ENCODE peak calls at places on chromosomes 6 and 20, in six cellular contexts. J, D, N, B, K and V are unnamed samples. For H3K27me3, the result is how much of the 10 kb centered on the place peaks cover.

GRCh38 chr20:2298116-2298515 is 2.3 kb downstream of the TGM3 start:
- DNase-seq in K (no peak), N (no peak), D (no peak), B (no peak), J (no peak), V (no peak)

GRCh38 chr6:113763883-113764282 is 93.3 kb upstream of the MARCKS start:
- DNase-seq in J (no peak), K (peak), N (no peak), D (peak), B (no peak), V (peak)

GRCh38 chr6:169618526-169619490 is 83.0 kb downstream of the WDR27 start:
- DNase-seq in J (no peak), B (no peak), D (peak), K (no peak), N (no peak), V (peak)

GRCh38 chr20:46717818-46718541 is 8.5 kb downstream of the SLC2A10 start:
- DNase-seq in B (no peak), J (no peak), N (no peak), K (no peak), D (no peak), V (no peak)

GRCh38 chr20:29119141-29119540 is 2138.3 kb upstream of the DEFB115 start:
- DNase-seq in N (no peak), K (no peak), J (no peak), D (no peak), B (no peak), V (no peak)

GRCh38 chr6:68967549-68968300 is 332.6 kb downstream of the ADGRB3 start:
- DNase-seq in J (peak), B (peak), D (peak), K (peak), N (peak), V (peak)

GRCh38 chr6:149129401-149130077 is 188.0 kb upstream of the TAB2 start:
- DNase-seq in K (no peak), J (no peak), N (no peak), B (no peak), D (peak), V (peak)

GRCh38 chr6:119637768-119638167 is 288.2 kb upstream of the MAN1A1 start:
- DNase-seq in J (no peak), K (no peak), D (no peak), B (no peak), N (no peak), V (no peak)

GRCh38 chr6:126724821-126725220 is 384.9 kb downstream of the CENPW start:
- DNase-seq in D (no peak), B (no peak), J (no peak), N (no peak), K (no peak), V (no peak)

GRCh38 chr6:56729719-56730118 is 87.0 kb upstream of the DST start:
- DNase-seq in J (no peak), K (no peak), N (no peak), B (no peak), D (peak), V (peak)

GRCh38 chr20:20821496-20822260 is 109.2 kb upstream of the RALGAPA2 start:
- DNase-seq in B (no peak), J (peak), D (no peak), N (no peak), K (no peak), V (no peak)

GRCh38 chr6:131717815-131718214 is 7.0 kb upstream of the CTAGE9 start:
- DNase-seq in K (no peak), N (no peak), D (no peak), J (no peak), B (no peak), V (no peak)

GRCh38 chr20:36642136-36642535 is 3.9 kb downstream of the SLA2 start:
- DNase-seq in N (no peak), B (no peak), J (no peak), D (no peak), K (no peak), V (no peak)

GRCh38 chr6:163354085-163354484 is 60.4 kb upstream of the QKI start:
- DNase-seq in J (no peak), D (peak), B (no peak), K (peak), N (no peak), V (peak)

GRCh38 chr20:40009542-40009941 is 679.5 kb downstream of the MAFB start:
- DNase-seq in J (no peak), K (no peak), N (no peak), B (no peak), D (peak), V (peak)

GRCh38 chr20:45358282-45359068 is 4.5 kb upstream of the SYS1 start:
- DNase-seq in K (peak), B (peak), N (peak), J (no peak), D (peak), V (peak)

GRCh38 chr20:49791165-49791564 is 21.5 kb upstream of the SLC9A8 start:
- DNase-seq in B (no peak), N (no peak), D (no peak), K (no peak), J (no peak), V (no peak)

GRCh38 chr20:21100590-21101452 is 5.3 kb downstream of the LINC00237 start:
- DNase-seq in K (no peak), J (peak), N (no peak), B (no peak), D (peak), V (no peak)

GRCh38 chr20:24952376-24953203 is 3.5 kb downstream of the CST7 start:
- DNase-seq in K (no peak), J (peak), D (no peak), N (no peak), B (peak), V (no peak)

GRCh38 chr6:35711731-35712130 is 23.0 kb upstream of the FKBP5 start:
- DNase-seq in K (no peak), B (no peak), J (no peak), N (no peak), D (no peak), V (no peak)

GRCh38 chr6:33197431-33198048 is 2.9 kb downstream of the RXRB start:
- DNase-seq in K (peak), B (peak), N (peak), D (peak), J (peak), V (peak)

GRCh38 chr20:63397155-63397843 is 36.1 kb upstream of the CHRNA4 start:
- DNase-seq in N (no peak), J (no peak), B (no peak), K (no peak), D (no peak), V (no peak)

GRCh38 chr20:3670511-3670910 is 7.3 kb upstream of the GFRA4 start:
- DNase-seq in N (no peak), D (peak), J (peak), K (no peak), B (no peak), V (no peak)

GRCh38 chr6:27679968-27680694 is 207.2 kb upstream of the ZNF184 start:
- DNase-seq in N (no peak), D (no peak), K (no peak), B (no peak), J (no peak), V (no peak)
- H3K27me3 ChIP-seq in N (half or more), D (under half), K (under half), B (half or more), J (under half), V (under half)

GRCh38 chr20:54820392-54820791 is 345.0 kb downstream of the DOK5 start:
- DNase-seq in N (no peak), K (no peak), D (no peak), B (no peak), J (no peak), V (no peak)

GRCh38 chr20:54822407-54822806 is 347.0 kb downstream of the DOK5 start:
- DNase-seq in B (no peak), D (no peak), K (no peak), J (no peak), N (no peak), V (peak)
- H3K27me3 ChIP-seq in B (under half), D (under half), K (under half), J (under half), N (under half), V (under half)

DNA sequence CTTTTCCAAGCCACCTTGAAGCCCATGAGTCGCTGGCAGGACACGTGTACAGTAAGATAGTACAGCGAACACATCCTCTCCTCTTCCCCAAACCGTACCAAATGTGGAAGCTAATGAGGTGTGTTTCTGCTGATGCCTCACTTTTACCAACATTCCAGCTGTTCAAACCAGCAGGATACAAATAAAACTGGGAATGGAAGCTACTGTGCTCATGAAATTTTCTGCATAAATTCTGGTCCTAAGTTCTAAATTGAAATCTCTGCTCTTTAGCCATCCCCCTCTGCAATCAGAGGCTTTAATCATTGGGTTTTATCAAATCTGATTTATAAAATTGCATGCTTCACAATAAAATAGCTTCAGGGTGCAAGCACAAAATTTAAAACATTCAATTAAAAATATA is 81.9 kb upstream of the RIN2 start:
- DNase-seq in D (no peak), J (no peak), K (no peak), N (no peak), B (no peak), V (no peak)
- H3K27me3 ChIP-seq in D (under half), J (under half), K (under half), N (under half), B (under half), V (under half)

GRCh38 chr6:100464910-100465700 is at the start of gene SIM1:
- DNase-seq in N (no peak), B (no peak), K (no peak), J (peak), D (peak), V (no peak)

GRCh38 chr6:100466410-100467143 is 1.9 kb upstream of the SIM1 start:
- DNase-seq in D (no peak), K (no peak), B (no peak), N (no peak), J (peak), V (no peak)

GRCh38 chr6:100467144-100468012 is 2.7 kb upstream of the SIM1 start:
- DNase-seq in J (peak), B (no peak), D (no peak), K (no peak), N (no peak), V (no peak)

GRCh38 chr6:100464162-100464851 is 414 bp downstream of the SIM1 start:
- DNase-seq in B (no peak), J (peak), D (no peak), K (no peak), N (no peak), V (no peak)

DNA sequence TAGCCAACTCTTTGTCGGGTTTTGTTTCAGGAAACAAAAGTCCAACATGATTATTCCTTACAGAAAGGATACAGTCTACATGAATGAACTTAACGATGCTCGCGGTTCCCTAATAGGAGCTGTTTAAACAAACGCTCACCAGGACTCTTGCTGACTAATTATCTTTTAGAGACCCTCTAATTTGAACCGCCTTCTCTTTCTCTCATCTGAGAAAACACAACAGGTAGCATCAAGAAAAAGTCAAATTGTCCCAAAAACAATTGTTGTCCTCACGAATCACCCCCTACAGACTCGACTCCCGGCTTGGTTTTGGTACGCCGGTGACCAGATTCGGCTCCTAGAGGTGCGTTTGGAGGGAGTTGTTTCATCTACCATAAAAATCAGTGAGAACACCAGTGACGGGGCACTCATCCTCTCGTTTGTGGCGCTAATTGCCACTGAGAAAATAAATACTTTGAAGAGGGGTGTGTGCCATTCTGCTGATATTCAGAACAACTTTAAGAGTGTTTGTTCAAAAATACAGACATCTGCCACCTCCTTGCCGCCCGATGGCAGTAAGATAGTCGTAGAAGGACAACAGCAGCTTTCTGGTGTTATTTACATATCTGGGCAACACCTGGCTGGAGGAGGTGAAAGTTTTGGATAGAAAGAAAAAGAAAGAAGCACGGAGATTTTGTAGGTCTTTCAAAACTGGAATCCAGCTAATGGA is 1.1 kb upstream of the SIM1 start:
- DNase-seq in D (no peak), J (no peak), K (no peak), N (no peak), B (no peak), V (no peak)
- H3K27me3 ChIP-seq in D (under half), J (half or more), K (under half), N (half or more), B (half or more), V (half or more)

DNA sequence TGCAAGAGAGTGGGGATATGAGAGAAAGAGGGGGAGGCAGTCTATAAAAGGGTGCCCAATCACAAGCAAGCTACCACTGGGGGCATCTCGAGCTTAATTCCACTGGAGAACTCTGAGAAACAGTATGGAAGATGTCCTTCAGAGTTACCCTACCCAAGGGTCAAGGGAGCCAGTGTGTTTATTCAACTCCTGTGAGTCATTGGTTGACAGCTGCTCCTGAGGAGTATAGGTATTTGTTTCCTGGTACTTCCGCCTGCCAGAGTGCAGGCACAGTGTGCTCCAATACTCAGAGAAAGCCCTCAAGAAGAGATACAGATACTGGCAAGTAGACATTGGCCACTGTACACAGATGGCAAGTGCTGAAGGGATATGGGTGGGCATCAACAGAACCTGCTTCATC is 49.5 kb downstream of the ARHGAP40 start:
- DNase-seq in D (no peak), N (no peak), J (no peak), K (no peak), B (no peak), V (peak)
- H3K27me3 ChIP-seq in D (half or more), N (half or more), J (under half), K (under half), B (half or more), V (under half)

DNA sequence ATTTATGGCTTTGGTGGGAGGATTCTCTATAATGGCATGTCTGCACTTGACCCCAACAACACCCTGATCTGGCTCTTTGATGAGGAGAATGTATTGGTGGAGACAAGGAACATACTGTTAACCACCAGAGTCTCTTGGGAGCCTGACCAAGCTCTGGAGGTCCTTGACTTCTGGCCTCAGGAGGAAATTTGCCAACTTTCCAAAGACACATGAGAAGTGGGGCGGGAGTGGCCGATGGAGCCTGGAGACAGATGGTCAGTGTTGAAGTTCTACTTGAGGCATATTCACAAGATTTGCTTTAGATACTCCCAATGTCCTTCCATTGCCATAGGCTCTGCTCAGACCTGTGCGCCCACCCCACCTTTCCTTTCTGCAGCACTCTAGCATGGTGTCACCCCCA is 240.9 kb downstream of the SLC24A3 start:
- DNase-seq in J (no peak), B (no peak), N (no peak), K (no peak), D (no peak), V (no peak)
- H3K27me3 ChIP-seq in J (under half), B (under half), N (under half), K (under half), D (under half), V (under half)

GRCh38 chr6:121436172-121436965 is 923 bp downstream of the GJA1 start:
- DNase-seq in D (peak), K (no peak), B (no peak), N (no peak), J (no peak), V (peak)
- H3K27me3 ChIP-seq in D (under half), K (under half), B (under half), N (under half), J (under half), V (under half)

DNA sequence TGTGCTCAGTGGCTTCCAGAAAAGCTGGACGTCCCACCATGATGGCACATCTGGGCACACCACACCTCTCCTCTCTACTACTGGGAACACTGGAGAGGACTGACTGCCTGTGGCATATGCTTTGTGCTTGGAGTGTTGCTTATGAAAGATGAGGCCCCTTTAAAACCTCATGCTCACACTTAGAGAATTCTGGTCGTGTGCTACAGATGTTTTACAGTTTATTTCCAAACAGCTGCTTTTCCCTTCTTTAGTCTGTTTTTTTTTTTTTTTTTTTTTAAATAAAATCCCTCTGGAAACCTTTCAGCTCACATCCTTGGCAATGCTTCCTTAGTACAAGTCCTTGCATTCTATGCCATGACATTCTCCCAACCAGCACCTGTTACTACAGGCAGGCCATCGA is 60.3 kb downstream of the BMP6 start:
- DNase-seq in J (no peak), B (no peak), K (no peak), N (no peak), D (peak), V (no peak)
- H3K27me3 ChIP-seq in J (under half), B (under half), K (under half), N (under half), D (under half), V (under half)

DNA sequence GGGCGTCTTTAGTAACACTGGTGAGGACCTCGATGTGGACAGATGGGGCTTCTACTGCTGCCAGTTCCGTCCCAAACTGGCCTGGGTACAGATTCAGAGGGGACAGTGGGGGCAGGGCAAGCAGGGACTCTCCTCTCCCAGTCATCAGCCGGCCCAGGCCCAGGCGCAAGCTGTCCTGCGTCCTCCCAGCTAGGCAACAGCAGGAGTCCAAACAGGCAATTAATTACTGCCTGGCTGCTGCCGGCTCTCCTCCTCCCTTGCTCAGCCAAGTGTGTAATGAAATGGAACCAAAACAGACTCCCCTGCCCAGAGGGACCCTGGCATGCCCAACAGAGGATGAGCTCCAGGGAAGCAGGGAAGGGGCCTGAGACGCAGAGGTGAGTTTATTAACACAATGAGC is 17.8 kb upstream of the SLC32A1 start:
- DNase-seq in J (peak), N (no peak), B (no peak), D (no peak), K (no peak), V (no peak)
- H3K27me3 ChIP-seq in J (under half), N (half or more), B (half or more), D (under half), K (under half), V (under half)